ENCODE peak calls at places on chromosome 21, in six cellular contexts. L is fibroblast of lung, T is astrocyte, R is IMR-90, F is endodermal cell, N is K562. G is an unnamed sample.

GRCh38 chr21:42056996-42057689 is 14.0 kb upstream of the UMODL1 start:
- DNase-seq in L (peak; percentile 99), R (peak; percentile 93), N (no peak), F (no peak), T (peak; percentile 98), G (no peak)

GRCh38 chr21:43338951-43339350 is 88.0 kb downstream of the SIK1 start:
- DNase-seq in F (no peak), T (no peak), L (no peak), R (no peak), N (no peak), G (no peak)

GRCh38 chr21:46188226-46189212 is 4.3 kb upstream of the SPATC1L start:
- DNase-seq in F (peak; percentile 78), R (peak; percentile 58), L (peak; percentile 73), N (peak; percentile 89), T (peak; percentile 59), G (no peak)

GRCh38 chr21:38956006-38956405 is 150.3 kb downstream of the ETS2 start:
- DNase-seq in T (no peak), N (no peak), R (peak; percentile 32), L (no peak), F (no peak), G (no peak)

GRCh38 chr21:19523731-19524130 is 1120.1 kb upstream of the TMPRSS15 start:
- DNase-seq in N (no peak), R (no peak), T (no peak), L (no peak), F (no peak), G (no peak)

GRCh38 chr21:39216290-39216689 is 33.0 kb upstream of the PSMG1 start:
- DNase-seq in T (no peak), N (no peak), R (no peak), L (no peak), F (no peak), G (no peak)

GRCh38 chr21:45178971-45179370 is 104.6 kb downstream of the ADARB1 start:
- DNase-seq in N (no peak), R (no peak), F (peak; percentile 13), L (no peak), T (no peak), G (no peak)

GRCh38 chr21:15062566-15062965 is 2.2 kb downstream of the NRIP1 start:
- DNase-seq in R (no peak), T (no peak), N (no peak), F (no peak), L (peak; percentile 15), G (no peak)

GRCh38 chr21:26850116-26850643 is 5.0 kb upstream of the ADAMTS1 start:
- DNase-seq in L (peak; percentile 29), R (peak; percentile 59), T (peak; percentile 7), N (no peak), F (no peak), G (peak; percentile 37)

GRCh38 chr21:17513214-17514123 is 626 bp downstream of the CXADR start:
- DNase-seq in T (peak; percentile 50), L (peak; percentile 61), N (no peak), F (peak; percentile 75), R (no peak), G (peak; percentile 71)

GRCh38 chr21:41634858-41635257 is 126.9 kb upstream of the TMPRSS2 start:
- DNase-seq in T (peak; percentile 55), N (no peak), F (no peak), L (peak; percentile 58), R (peak; percentile 89), G (no peak)

GRCh38 chr21:41465176-41465781 is 39.2 kb downstream of the MX1 start:
- DNase-seq in R (no peak), T (no peak), F (no peak), N (no peak), L (no peak), G (no peak)

GRCh38 chr21:15151385-15152103 is 86.7 kb upstream of the NRIP1 start:
- DNase-seq in R (no peak), T (no peak), N (no peak), F (no peak), L (no peak), G (no peak)

GRCh38 chr21:15848632-15849031 is 118.8 kb downstream of the USP25 start:
- DNase-seq in L (peak; percentile 75), N (no peak), F (no peak), T (peak; percentile 72), R (peak; percentile 76), G (no peak)

DNA sequence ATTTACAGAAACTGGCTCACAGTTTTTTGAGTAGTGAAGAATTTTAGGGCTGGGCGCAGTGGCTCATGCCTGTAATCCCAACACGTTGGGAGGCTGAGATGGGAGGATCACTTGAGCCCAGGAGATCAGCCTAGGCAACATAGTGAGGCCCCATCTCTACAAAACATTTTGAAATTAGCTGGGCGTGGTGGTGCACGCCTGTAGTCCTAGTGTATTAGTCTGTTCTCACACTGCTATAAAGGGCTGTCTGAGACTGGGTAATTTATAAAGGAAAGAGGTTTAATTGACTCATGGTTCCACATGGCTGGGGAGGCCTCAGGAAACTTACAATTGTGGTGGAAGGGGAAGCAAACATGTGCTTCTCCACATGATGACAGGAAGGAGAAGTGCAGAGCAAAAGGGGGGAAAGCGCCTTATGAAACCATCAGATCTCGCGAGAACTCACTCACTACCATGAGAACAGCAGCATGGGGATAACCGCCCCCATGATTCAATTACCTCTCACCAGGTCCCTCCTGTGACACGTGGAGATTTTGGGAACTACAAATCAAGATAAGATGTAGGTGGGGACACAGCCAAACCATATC is 24.4 kb upstream of the DYRK1A start:
- DNase-seq in F (no peak), T (no peak), L (no peak), R (no peak), N (no peak), G (no peak)
- H3K9ac ChIP-seq in F (no peak overlapping the region), T (no peak overlapping the region), L (no peak overlapping the region), R (no peak overlapping the region), N (no peak overlapping the region), G (no peak overlapping the region)

GRCh38 chr21:36613064-36613463 is 85.9 kb upstream of the SIM2 start:
- DNase-seq in N (no peak), R (peak; percentile 79), F (no peak), T (no peak), L (no peak), G (no peak)

GRCh38 chr21:36613554-36613953 is 85.4 kb upstream of the SIM2 start:
- DNase-seq in L (no peak), T (no peak), F (no peak), R (no peak), N (no peak), G (no peak)

GRCh38 chr21:36609654-36610053 is 89.3 kb upstream of the SIM2 start:
- DNase-seq in N (no peak), L (no peak), R (no peak), F (no peak), T (no peak), G (no peak)

GRCh38 chr21:36610201-36610600 is 88.7 kb upstream of the SIM2 start:
- DNase-seq in L (peak; percentile 9), R (peak; percentile 57), T (no peak), N (no peak), F (no peak), G (no peak)

DNA sequence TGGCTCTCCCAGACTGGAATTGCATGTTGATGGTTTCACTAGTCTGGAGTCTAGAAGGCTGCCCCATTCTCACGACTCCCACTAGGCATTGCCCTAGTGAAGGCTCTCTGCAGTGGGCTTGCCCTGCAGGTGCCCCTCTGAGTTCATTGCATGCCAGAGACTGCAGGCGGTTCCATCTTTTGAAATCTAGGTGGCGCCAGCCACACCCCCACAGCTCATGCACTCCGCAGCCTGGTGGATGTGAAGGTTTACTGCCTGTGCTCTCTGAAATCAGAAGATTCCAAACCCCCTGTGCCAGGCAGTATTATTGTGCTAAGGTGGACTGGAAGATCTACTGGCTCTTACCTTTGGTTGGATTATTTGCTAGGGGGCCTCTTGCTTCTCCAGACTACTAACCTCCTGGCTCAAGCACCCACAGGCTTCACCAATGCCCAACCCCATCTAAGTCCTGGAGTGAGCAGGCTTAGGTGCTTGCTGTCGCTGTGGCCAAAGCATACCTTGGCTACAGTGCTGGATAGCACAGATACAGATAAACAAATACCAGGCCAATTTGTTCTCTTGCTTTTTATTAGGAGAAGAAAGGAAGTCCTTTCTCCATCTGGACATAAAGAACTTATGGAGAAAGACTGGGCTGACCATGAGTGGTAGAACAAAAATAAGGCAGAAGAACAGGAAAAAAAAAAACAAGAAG is 83.5 kb upstream of the SIM2 start:
- DNase-seq in R (no peak), T (no peak), N (peak; percentile 28), L (no peak), F (peak; percentile 81), G (peak; percentile 31)
- TF ChIP-seq CTCF in R (peak; percentile 5), T (no peak), N (peak; percentile 97), L (no peak), F (peak; percentile 68), G (peak; percentile 42)

DNA sequence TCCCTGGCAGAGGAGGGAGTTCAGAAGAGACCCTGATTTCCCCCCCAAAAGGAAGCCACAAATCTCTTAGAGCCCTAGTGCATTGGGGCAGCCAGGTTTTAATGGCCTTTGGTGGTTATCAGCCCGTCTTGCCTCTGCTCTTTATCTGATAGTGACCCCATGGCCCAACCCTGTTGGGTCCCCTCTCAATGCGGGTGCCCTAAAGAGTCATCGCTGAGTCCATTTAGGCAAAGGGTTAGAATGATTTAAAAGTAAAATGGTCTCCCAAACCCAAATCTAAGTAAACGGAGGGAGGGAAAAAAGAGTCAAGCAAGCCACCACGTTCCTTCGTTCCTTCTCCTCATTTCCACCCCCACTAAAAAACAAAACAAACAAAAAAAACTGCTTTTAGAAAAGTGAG is 164.0 kb downstream of the RUNX1 start:
- DNase-seq in F (no peak), N (peak; percentile 42), R (no peak), T (no peak), L (no peak), G (peak; percentile 43)
- H3K9ac ChIP-seq in F (no peak overlapping the region), N (peak overlapping the region; percentile 67), R (peak overlapping the region; percentile 100), T (peak overlapping the region; percentile 99), L (peak overlapping the region; percentile 99), G (no peak overlapping the region)

GRCh38 chr21:31873696-31874599 is 1.1 kb downstream of the HUNK start:
- DNase-seq in F (peak; percentile 90), L (peak; percentile 25), N (peak; percentile 71), R (peak; percentile 33), T (peak; percentile 12), G (peak; percentile 82)
- TF ChIP-seq CTCF in F (peak; percentile 81), L (peak; percentile 25), N (peak; percentile 77), R (peak; percentile 54), T (no peak), G (peak; percentile 79)